ENCODE peak calls at places on chromosomes 3 and 15, in five cellular contexts. M, N, O, V and S are unnamed samples.

GRCh38 chr3:116188231-116188785 is 257.0 kb downstream of the LSAMP start:
- DNase-seq in M (no peak), N (no peak), O (no peak), V (no peak), S (no peak)

GRCh38 chr3:188021502-188022040 is 132.4 kb upstream of the LPP start:
- DNase-seq in M (no peak), N (no peak), O (no peak), V (no peak), S (no peak)

GRCh38 chr3:128499724-128500275 is 6.8 kb upstream of the GATA2 start:
- DNase-seq in M (no peak), N (no peak), O (no peak), V (no peak), S (no peak)

GRCh38 chr15:76158250-76158649 is 98.5 kb downstream of the TMEM266 start:
- DNase-seq in M (no peak), N (no peak), O (no peak), V (no peak), S (no peak)

GRCh38 chr3:147943265-147943945 is 534.2 kb downstream of the ZIC1 start:
- DNase-seq in M (no peak), N (no peak), O (no peak), V (peak; percentile 25), S (no peak)

GRCh38 chr15:51267714-51268105 is 70.7 kb downstream of the CYP19A1 start:
- DNase-seq in M (no peak), N (peak; percentile 18), O (no peak), V (peak; percentile 15), S (no peak)

GRCh38 chr15:70419046-70419445 is 321.3 kb upstream of the TLE3 start:
- DNase-seq in M (no peak), N (no peak), O (no peak), V (no peak), S (no peak)

GRCh38 chr3:30156586-30157498 is 449.6 kb upstream of the TGFBR2 start:
- DNase-seq in M (no peak), N (no peak), O (no peak), V (no peak), S (no peak)

GRCh38 chr3:123026551-123027291 is 842 bp downstream of the SEMA5B start:
- DNase-seq in M (no peak), N (peak; percentile 36), O (peak; percentile 64), V (no peak), S (peak; percentile 42)

GRCh38 chr15:78162038-78162437 is 12.9 kb downstream of the IDH3A start:
- DNase-seq in M (peak; percentile 36), N (no peak), O (no peak), V (peak; percentile 30), S (no peak)

GRCh38 chr3:179591313-179591712 is 13.1 kb downstream of the MRPL47 start:
- DNase-seq in M (no peak), N (no peak), O (no peak), V (no peak), S (no peak)

GRCh38 chr3:164233951-164234350 is 844.3 kb downstream of the SI start:
- DNase-seq in M (no peak), N (no peak), O (no peak), V (no peak), S (no peak)